ENCODE peak calls at places on chromosomes 12 and 14, in five cellular contexts. T, K, X, R and N are unnamed samples.

GRCh38 chr12:107223816-107224215 is 130.5 kb upstream of the CRY1 start:
- DNase-seq in T (no peak), R (no peak), K (no peak), X (no peak), N (no peak)

GRCh38 chr12:94405378-94406116 is 54.1 kb downstream of the CEP83 start:
- DNase-seq in T (no peak), R (no peak), X (peak; percentile 47), K (no peak), N (no peak)

GRCh38 chr12:111980598-111980997 is 32.4 kb downstream of the TMEM116 start:
- DNase-seq in R (no peak), K (no peak), X (no peak), T (no peak), N (no peak)

GRCh38 chr14:93997082-93997481 is at the start of gene CCDC197:
- DNase-seq in T (no peak), K (no peak), X (no peak), R (no peak), N (no peak)

GRCh38 chr14:95498622-95499353 is 17.7 kb downstream of the SYNE3 start:
- DNase-seq in X (no peak), K (no peak), T (no peak), R (peak; percentile 41), N (no peak)

GRCh38 chr14:37566811-37567371 is 28.2 kb downstream of the FOXA1 start:
- DNase-seq in T (no peak), X (no peak), R (no peak), K (no peak), N (no peak)

GRCh38 chr12:63151898-63152700 is 1.1 kb upstream of the AVPR1A start:
- DNase-seq in X (no peak), T (peak; percentile 62), R (peak; percentile 61), K (peak; percentile 21), N (no peak)

GRCh38 chr12:10288989-10289388 is 18.7 kb upstream of the KLRD1 start:
- DNase-seq in R (no peak), K (peak; percentile 2), X (no peak), T (no peak), N (no peak)

GRCh38 chr12:16788888-16789790 is 183.2 kb upstream of the LMO3 start:
- DNase-seq in R (peak; percentile 7), T (no peak), X (peak; percentile 37), K (no peak), N (no peak)

GRCh38 chr14:53519137-53519536 is 366.0 kb upstream of the DDHD1 start:
- DNase-seq in R (no peak), X (no peak), T (no peak), K (no peak), N (no peak)

GRCh38 chr12:45477526-45477925 is 252.0 kb upstream of the ARID2 start:
- DNase-seq in K (no peak), T (no peak), R (no peak), X (no peak), N (no peak)

GRCh38 chr12:85572956-85573355 is 263.3 kb downstream of the RASSF9 start:
- DNase-seq in X (no peak), R (no peak), K (no peak), T (no peak), N (no peak)

GRCh38 chr14:66099931-66100330 is 386.2 kb upstream of the CCDC196 start:
- DNase-seq in R (no peak), K (peak; percentile 33), X (peak; percentile 15), T (no peak), N (no peak)

GRCh38 chr12:67520611-67521010 is 127.9 kb upstream of the DYRK2 start:
- DNase-seq in R (no peak), T (no peak), K (no peak), X (no peak), N (no peak)

GRCh38 chr12:38648813-38649212 is 256.6 kb downstream of the CPNE8 start:
- DNase-seq in R (peak; percentile 8), X (no peak), T (no peak), K (no peak), N (no peak)

GRCh38 chr12:89525002-89525823 is 617 bp upstream of the GALNT4 start:
- DNase-seq in T (no peak), R (peak; percentile 73), K (peak; percentile 25), X (no peak), N (peak; percentile 37)

GRCh38 chr12:110426300-110426910 is 22.9 kb upstream of the ANAPC7 start:
- DNase-seq in K (no peak), R (peak; percentile 54), T (no peak), X (no peak), N (no peak)

GRCh38 chr12:57143454-57143853 is 4.0 kb downstream of the LRP1-AS start:
- DNase-seq in K (no peak), R (no peak), T (no peak), X (no peak), N (no peak)

GRCh38 chr12:76777765-76778216 is 13.9 kb downstream of the ZDHHC17 start:
- DNase-seq in R (no peak), T (no peak), K (peak; percentile 48), X (peak; percentile 53), N (peak; percentile 22)

GRCh38 chr12:67515679-67516363 is 132.7 kb upstream of the DYRK2 start:
- DNase-seq in R (no peak), X (peak; percentile 51), T (no peak), K (no peak), N (peak; percentile 8)

GRCh38 chr12:92942905-92943304 is 13.8 kb upstream of the EEA1 start:
- DNase-seq in T (no peak), R (no peak), K (no peak), X (no peak), N (no peak)

GRCh38 chr12:108967869-108968540 is 52.9 kb downstream of the SVOP start:
- DNase-seq in K (no peak), R (no peak), X (no peak), T (no peak), N (no peak)

GRCh38 chr14:65255029-65255545 is 152.8 kb upstream of the MAX start:
- DNase-seq in T (no peak), R (peak; percentile 33), X (no peak), K (no peak), N (no peak)

GRCh38 chr12:65293735-65294134 is 15.3 kb downstream of the MSRB3 start:
- DNase-seq in X (no peak), K (no peak), T (no peak), R (no peak), N (no peak)

GRCh38 chr14:55121146-55121545 is 7.9 kb upstream of the LGALS3 start:
- DNase-seq in R (no peak), X (no peak), T (no peak), K (no peak), N (no peak)

GRCh38 chr12:108858399-108859074 is 1.2 kb upstream of the SSH1 start:
- DNase-seq in K (no peak), X (no peak), T (no peak), R (no peak), N (no peak)

GRCh38 chr12:122861586-122861970 is 26.3 kb downstream of the HIP1R start:
- DNase-seq in X (no peak), R (peak; percentile 32), K (no peak), T (no peak), N (no peak)

GRCh38 chr12:574475-575128 is 88.6 kb downstream of the NINJ2 start:
- DNase-seq in R (no peak), X (no peak), T (no peak), K (no peak), N (no peak)

GRCh38 chr12:125113800-125114199 is 48.6 kb downstream of the AACS start:
- DNase-seq in K (no peak), R (no peak), T (no peak), X (no peak), N (no peak)

GRCh38 chr12:80702889-80703605 is 4.4 kb upstream of the MYF6 start:
- DNase-seq in R (no peak), K (no peak), X (peak; percentile 23), T (no peak), N (no peak)

GRCh38 chr12:64450711-64451486 is 1.0 kb upstream of the TBK1 start:
- DNase-seq in R (peak; percentile 28), K (no peak), X (no peak), T (no peak), N (no peak)

DNA sequence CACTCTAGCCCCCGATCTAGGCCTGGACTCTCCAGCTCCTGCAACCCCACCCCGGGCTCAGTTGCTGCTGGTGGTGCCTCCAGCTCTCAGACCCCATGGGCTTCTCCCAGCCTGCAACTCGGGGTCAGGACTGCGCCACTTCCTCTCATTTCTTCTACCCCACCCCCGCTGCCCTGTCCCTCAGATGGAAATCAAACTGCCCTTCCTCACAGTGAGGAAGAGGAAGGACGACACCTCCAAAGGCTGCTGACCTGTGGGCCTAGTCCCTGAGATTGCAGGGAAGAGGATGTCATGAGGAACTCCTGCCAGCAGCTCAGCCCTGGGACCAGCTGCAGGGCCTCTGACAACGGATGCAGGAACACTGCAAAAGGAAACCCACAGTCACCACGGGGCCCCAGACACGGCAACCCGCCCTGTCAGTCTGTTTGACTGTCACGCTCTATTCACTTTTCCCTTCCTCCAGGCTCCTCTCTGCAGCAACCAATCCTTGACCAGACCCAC is 29.3 kb upstream of the PNMA1 start:
- DNase-seq in T (no peak), R (no peak), K (peak; percentile 56), X (no peak), N (peak; percentile 66)
- TF ChIP-seq TAF1 in T (no peak), R (no peak), K (no peak), X (peak; percentile 48), N (no peak)

GRCh38 chr14:24311837-24312615 is 724 bp downstream of the LTB4R start:
- DNase-seq in R (no peak), T (no peak), K (no peak), X (no peak), N (no peak)
- TF ChIP-seq POLR2AphosphoS5 in R (no peak), T (no peak), K (no peak), X (no peak), N (no peak)

GRCh38 chr12:105705235-105705634 is 374.7 kb downstream of the C12orf75 start:
- DNase-seq in R (no peak), T (no peak), K (no peak), X (no peak), N (no peak)

GRCh38 chr12:105704788-105705187 is 374.3 kb downstream of the C12orf75 start:
- DNase-seq in R (no peak), T (no peak), K (no peak), X (no peak), N (no peak)

GRCh38 chr12:105705765-105706164 is 375.3 kb downstream of the C12orf75 start:
- DNase-seq in K (no peak), X (no peak), R (peak; percentile 27), T (no peak), N (no peak)

GRCh38 chr12:105706973-105707334 is 376.5 kb downstream of the C12orf75 start:
- DNase-seq in K (no peak), X (no peak), R (no peak), T (no peak), N (no peak)

GRCh38 chr12:105706321-105706972 is 376.0 kb downstream of the C12orf75 start:
- DNase-seq in R (no peak), T (peak; percentile 39), X (no peak), K (no peak), N (no peak)
- TF ChIP-seq TAF1 in R (no peak), T (no peak), X (no peak), K (no peak), N (no peak)

GRCh38 chr14:102213984-102214658 is 74.4 kb downstream of the WDR20 start:
- DNase-seq in X (no peak), K (no peak), T (no peak), R (no peak), N (no peak)
- TF ChIP-seq POLR2AphosphoS5 in X (no peak), K (no peak), T (no peak), R (no peak), N (no peak)